ENCODE peak calls at places on chromosomes 12 and 14, in five cellular contexts. V is OCI-LY7, L is ovary, Z is heart left ventricle, D is Panc1. C is an unnamed sample. For H3K4me1, the result is how much of the 10 kb centered on the place peaks cover.

GRCh38 chr12:55830601-55831406 is 1.4 kb upstream of the DNAJC14 start:
- DNase-seq in V (peak), L (peak), Z (peak), D (no peak), C (no peak)

GRCh38 chr12:6606331-6607131 is 648 bp downstream of the CHD4 start:
- DNase-seq in V (peak), L (peak), Z (peak), D (no peak), C (peak)

GRCh38 chr12:80208081-80208480 is 108.7 kb downstream of the OTOGL start:
- DNase-seq in V (no peak), L (no peak), Z (no peak), D (no peak), C (no peak)

GRCh38 chr14:65492277-65492676 is 79.7 kb downstream of the FUT8 start:
- DNase-seq in V (peak), L (no peak), Z (no peak), D (no peak), C (no peak)

GRCh38 chr14:99601301-99601945 is 2.6 kb downstream of the CCDC85C start:
- DNase-seq in V (no peak), L (no peak), Z (no peak), D (no peak), C (no peak)

GRCh38 chr12:28027328-28027727 is 54.8 kb upstream of the PTHLH start:
- DNase-seq in V (no peak), L (no peak), Z (no peak), D (no peak), C (no peak)

GRCh38 chr12:65685514-65685913 is 138.8 kb upstream of the HMGA2 start:
- DNase-seq in V (no peak), L (no peak), Z (no peak), D (no peak), C (no peak)

GRCh38 chr12:57419495-57419894 is 11.3 kb downstream of the R3HDM2 start:
- DNase-seq in V (no peak), L (no peak), Z (no peak), D (no peak), C (no peak)

GRCh38 chr12:128970110-128970509 is 116.8 kb downstream of the GLT1D1 start:
- DNase-seq in V (no peak), L (no peak), Z (no peak), D (no peak), C (no peak)

GRCh38 chr12:4005851-4006400 is 132.7 kb upstream of the PARP11 start:
- DNase-seq in V (no peak), L (no peak), Z (no peak), D (no peak), C (no peak)

GRCh38 chr14:95850429-95850828 is 26.2 kb upstream of the TUNAR start:
- DNase-seq in V (peak), L (no peak), Z (no peak), D (no peak), C (no peak)
- H3K4me1 ChIP-seq in V (under half), L (under half), Z (under half), D (under half), C (under half)

GRCh38 chr14:56300495-56300894 is 182.3 kb downstream of the PELI2 start:
- DNase-seq in V (no peak), L (no peak), Z (no peak), D (no peak), C (no peak)

GRCh38 chr14:56304456-56304855 is 186.2 kb downstream of the PELI2 start:
- DNase-seq in V (no peak), L (no peak), Z (no peak), D (no peak), C (no peak)

GRCh38 chr14:56297449-56297848 is 179.2 kb downstream of the PELI2 start:
- DNase-seq in V (no peak), L (no peak), Z (no peak), D (no peak), C (no peak)

GRCh38 chr14:56295743-56296142 is 177.5 kb downstream of the PELI2 start:
- DNase-seq in V (no peak), L (no peak), Z (no peak), D (no peak), C (no peak)

GRCh38 chr14:56299306-56299984 is 181.2 kb downstream of the PELI2 start:
- DNase-seq in V (no peak), L (no peak), Z (no peak), D (no peak), C (no peak)
- TF ChIP-seq CTCF in V (no peak), L (no peak), Z (no peak), D (no peak), C (no peak)

DNA sequence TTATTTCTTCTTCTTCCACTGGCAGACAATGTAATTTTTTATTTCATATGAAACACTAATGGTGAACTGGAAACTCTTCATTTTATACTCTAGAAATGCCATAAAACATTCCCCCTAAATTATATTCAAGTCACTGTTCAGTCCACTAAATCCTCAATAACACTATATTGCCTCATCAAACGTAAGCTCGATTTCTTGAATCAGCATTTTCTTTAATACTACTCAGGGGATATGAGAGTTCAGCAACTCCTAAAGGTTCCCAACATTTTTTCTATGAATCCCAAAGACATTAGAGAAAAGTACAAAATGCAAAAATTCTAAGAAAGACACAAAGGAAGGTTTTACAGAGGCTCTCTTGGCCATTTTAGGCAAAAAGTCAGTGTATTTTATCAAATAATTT is 59.3 kb downstream of the PRICKLE1 start:
- DNase-seq in V (no peak), L (no peak), Z (no peak), D (no peak), C (no peak)
- H3K4me1 ChIP-seq in V (under half), L (under half), Z (under half), D (under half), C (under half)

DNA sequence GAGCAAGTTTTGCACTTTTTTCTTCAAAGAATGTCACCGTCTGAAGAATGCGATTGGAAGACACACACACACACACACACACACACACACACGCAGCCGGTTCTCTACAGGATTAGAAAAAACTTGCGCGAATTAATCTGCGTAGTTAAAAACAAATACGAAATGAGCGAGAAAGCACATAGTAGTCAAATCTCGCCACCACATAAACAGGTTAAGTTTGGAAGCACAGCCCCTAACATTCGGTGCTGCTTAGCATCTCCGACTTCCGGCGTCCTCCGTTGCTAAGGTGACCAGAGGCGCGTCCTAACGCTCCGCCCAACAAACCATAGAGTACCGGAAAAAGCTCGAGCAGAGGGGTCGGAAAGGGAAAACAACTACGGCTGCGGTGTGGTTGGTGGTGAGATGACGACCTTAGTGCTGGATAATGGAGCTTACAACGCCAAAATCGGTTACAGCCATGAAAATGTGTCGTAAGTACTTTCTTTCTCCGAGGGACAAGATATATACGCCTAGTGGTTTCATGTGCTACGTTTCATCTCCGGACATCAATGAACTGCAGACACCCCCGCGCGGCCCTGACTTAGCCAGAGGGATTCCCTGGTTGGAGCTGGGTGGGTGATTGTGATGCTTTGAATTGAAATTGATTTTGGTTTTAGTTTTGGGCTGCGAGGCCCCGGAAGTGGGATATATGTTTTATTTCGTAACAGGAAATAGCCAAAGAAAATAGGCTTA is at the start of gene ACTR6:
- DNase-seq in V (peak), L (peak), Z (peak), D (peak), C (peak)
- TF ChIP-seq CTCF in V (no peak), L (peak), Z (no peak), D (no peak), C (no peak)

GRCh38 chr12:116044181-116044580 is 233.3 kb downstream of the MED13L start:
- DNase-seq in V (no peak), L (no peak), Z (no peak), D (no peak), C (no peak)
- H3K4me1 ChIP-seq in V (under half), L (under half), Z (under half), D (under half), C (under half)

GRCh38 chr14:86652512-86652911 is 1122.6 kb downstream of the FLRT2 start:
- DNase-seq in V (no peak), L (no peak), Z (no peak), D (no peak), C (no peak)

GRCh38 chr14:86654558-86655184 is 1124.7 kb downstream of the FLRT2 start:
- DNase-seq in V (peak), L (no peak), Z (no peak), D (peak), C (peak)
- TF ChIP-seq CTCF in V (peak), L (no peak), Z (peak), D (peak), C (peak)

DNA sequence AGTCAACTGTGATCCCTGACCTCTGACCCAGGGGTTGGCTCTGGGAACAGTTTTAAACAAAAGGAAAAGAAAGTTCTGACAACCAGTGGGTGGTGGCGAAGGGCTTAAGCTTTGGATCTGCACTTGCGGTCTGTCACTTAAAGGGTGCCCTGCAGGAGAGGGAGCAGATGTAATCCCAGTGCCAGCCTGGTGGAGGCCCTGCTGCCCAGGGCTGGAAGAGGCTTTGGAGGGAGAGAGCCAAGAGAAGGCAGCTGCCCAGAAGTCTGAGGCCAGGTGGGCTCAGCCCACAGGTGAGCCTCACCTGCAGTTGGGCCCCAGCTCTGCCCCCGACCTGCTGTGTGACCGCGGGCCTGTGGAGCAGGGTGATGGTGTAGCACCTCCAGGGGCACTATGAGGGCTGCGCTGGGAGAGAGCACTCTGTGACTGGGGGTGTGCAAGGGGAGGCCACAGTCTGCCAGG is 19.1 kb downstream of the SH2B3 start:
- DNase-seq in V (no peak), L (no peak), Z (no peak), D (no peak), C (peak)
- H3K4me1 ChIP-seq in V (under half), L (under half), Z (half or more), D (under half), C (under half)

DNA sequence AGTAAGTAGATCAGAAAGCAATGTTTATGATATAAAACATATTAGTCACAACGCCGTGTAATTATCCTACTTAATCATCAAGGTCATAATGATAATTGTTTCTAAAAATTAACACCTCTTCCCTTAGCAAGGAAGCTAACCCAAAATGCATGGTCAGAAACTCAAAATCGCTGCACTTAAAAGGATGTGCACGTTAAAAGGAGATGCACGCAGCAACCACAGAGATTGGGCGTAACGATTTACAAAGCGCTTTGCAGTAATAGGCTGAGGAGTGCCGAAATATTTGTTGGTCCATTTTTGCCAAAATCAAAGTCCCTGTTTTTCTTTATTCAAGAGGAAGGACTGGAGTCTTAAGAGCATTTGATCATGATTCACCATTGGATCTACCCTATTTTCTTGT is 1077.2 kb downstream of the VRK1 start:
- DNase-seq in V (no peak), L (no peak), Z (no peak), D (no peak), C (no peak)
- TF ChIP-seq CTCF in V (no peak), L (no peak), Z (no peak), D (no peak), C (no peak)

GRCh38 chr12:132510111-132510724 is 20.3 kb downstream of the FBRSL1 start:
- DNase-seq in V (no peak), L (no peak), Z (no peak), D (no peak), C (no peak)
- H3K4me1 ChIP-seq in V (under half), L (under half), Z (under half), D (under half), C (under half)

GRCh38 chr14:64060648-64061096 is 207.9 kb downstream of the SYNE2 start:
- DNase-seq in V (peak), L (no peak), Z (no peak), D (peak), C (no peak)
- TF ChIP-seq CTCF in V (peak), L (no peak), Z (peak), D (peak), C (no peak)

C was measured in pancreas.